ENCODE peak calls at places on chromosomes 13 and 19, in four cellular contexts. U is transverse colon, X is endodermal cell, L is heart left ventricle. V is an unnamed sample. For H3K4me1, the result is how much of the 10 kb centered on the place peaks cover.

GRCh38 chr13:47019977-47020376 is 123.1 kb upstream of the HTR2A start:
- DNase-seq in U (no peak), X (no peak), L (no peak), V (no peak)

GRCh38 chr19:39127812-39128510 is 2.4 kb downstream of the PAK4 start:
- DNase-seq in U (peak), X (no peak), L (no peak), V (peak)

GRCh38 chr13:20908714-20909497 is 6.4 kb upstream of the XPO4 start:
- DNase-seq in U (no peak), X (no peak), L (no peak), V (no peak)

GRCh38 chr13:30097695-30098094 is 209.7 kb downstream of the KATNAL1 start:
- DNase-seq in U (no peak), X (no peak), L (no peak), V (no peak)

GRCh38 chr13:112725346-112726017 is 35.6 kb downstream of the ATP11A start:
- DNase-seq in U (no peak), X (peak), L (peak), V (peak)

GRCh38 chr19:4448147-4448985 is 9.2 kb downstream of the UBXN6 start:
- DNase-seq in U (no peak), X (no peak), L (no peak), V (no peak)

GRCh38 chr19:2550431-2551171 is 74.7 kb downstream of the GADD45B start:
- DNase-seq in U (no peak), X (peak), L (peak), V (peak)

GRCh38 chr13:102267191-102267590 is 134.7 kb downstream of the FGF14 start:
- DNase-seq in U (no peak), X (no peak), L (no peak), V (no peak)

GRCh38 chr13:80740076-80740475 is 399.1 kb upstream of the SPRY2 start:
- DNase-seq in U (no peak), X (no peak), L (no peak), V (no peak)

GRCh38 chr13:110801044-110801443 is 87.5 kb downstream of the ING1 start:
- DNase-seq in U (no peak), X (peak), L (no peak), V (no peak)

GRCh38 chr13:94313321-94313720 is 166.2 kb downstream of the DCT start:
- DNase-seq in U (no peak), X (no peak), L (no peak), V (no peak)

GRCh38 chr19:22052644-22053013 is 345 bp downstream of the ZNF257 start:
- DNase-seq in U (no peak), X (no peak), L (peak), V (no peak)

GRCh38 chr19:33503791-33504444 is 17.7 kb downstream of the PEPD start:
- DNase-seq in U (no peak), X (no peak), L (peak), V (no peak)

GRCh38 chr13:51785592-51786424 is 18.2 kb downstream of the DHRS12 start:
- DNase-seq in U (no peak), X (peak), L (peak), V (no peak)

GRCh38 chr13:113877149-113877990 is 13.5 kb upstream of the GAS6 start:
- DNase-seq in U (no peak), X (peak), L (no peak), V (no peak)

GRCh38 chr13:35672611-35673010 is 196.1 kb upstream of the MAB21L1 start:
- DNase-seq in U (no peak), X (no peak), L (no peak), V (no peak)

GRCh38 chr13:52461265-52461664 is 6.0 kb downstream of the CKAP2 start:
- DNase-seq in U (no peak), X (no peak), L (no peak), V (no peak)

GRCh38 chr13:44816701-44817684 is 172.3 kb downstream of the NUFIP1 start:
- DNase-seq in U (no peak), X (peak), L (no peak), V (no peak)

GRCh38 chr19:49436381-49437017 is 4.8 kb downstream of the SLC17A7 start:
- DNase-seq in U (no peak), X (peak), L (no peak), V (no peak)

DNA sequence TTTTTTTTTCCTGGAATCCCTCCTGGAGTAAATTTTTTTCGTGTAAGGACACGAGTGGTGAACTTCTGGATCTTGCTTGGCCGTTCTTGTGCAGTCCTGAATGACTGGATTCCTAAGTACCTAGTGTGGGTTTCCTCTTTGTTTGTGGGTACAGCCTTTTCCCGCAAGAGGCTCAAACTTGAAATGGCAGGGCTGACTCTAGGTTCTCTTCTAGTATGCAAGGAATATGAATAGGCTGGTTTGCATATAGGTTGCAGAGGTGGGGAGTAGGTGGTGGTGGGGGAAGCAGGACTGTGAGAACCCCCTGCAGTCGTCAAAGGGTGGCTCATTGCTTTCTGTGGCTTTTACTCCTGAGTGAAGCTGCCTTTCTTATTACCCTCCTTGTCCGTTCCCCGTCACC is 13.6 kb downstream of the UBAC2 start:
- DNase-seq in U (no peak), X (no peak), L (no peak), V (no peak)
- H3K4me1 ChIP-seq in U (under half), X (under half), L (under half), V (under half)

DNA sequence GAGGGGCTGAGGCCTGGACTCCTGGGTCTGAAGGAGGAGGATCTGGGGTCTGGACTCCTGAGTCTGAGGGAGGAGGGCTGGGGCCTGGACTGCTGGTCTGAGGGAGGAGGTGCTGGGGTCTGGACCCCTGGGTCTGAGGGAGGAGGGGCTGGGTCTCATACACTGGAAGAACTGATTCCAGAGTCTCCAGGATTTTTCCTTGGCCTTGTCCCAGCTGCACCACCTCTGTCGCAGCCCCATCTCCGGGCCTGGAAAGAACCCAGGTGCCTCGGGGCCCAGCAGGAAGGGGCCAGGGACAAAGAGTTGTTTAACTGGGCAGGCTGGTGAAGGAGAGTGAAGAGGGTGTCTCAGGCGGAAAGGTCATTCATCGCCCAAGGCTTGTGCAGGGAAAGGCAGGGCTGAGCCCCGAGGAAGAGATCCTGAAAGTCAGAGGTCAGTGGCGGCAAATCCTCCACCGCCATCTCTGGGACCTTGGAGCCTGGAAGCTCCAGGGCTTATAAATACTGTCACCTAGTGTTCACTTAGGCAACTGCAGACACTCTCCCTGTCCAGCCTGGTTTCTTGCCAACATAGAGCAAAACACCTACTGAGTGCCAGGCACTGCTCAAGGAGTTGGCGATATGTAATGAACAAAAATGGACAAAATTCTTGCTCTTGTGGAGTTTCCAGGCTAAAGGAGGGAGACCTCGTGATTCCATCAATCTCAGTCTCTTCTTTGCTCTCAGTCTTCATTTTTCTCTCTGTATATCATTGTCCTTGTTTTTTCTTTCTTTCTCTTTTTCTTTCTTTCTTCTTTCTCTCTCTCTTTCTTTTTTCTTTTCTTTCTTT is 4.4 kb upstream of the KCNN4 start:
- DNase-seq in U (peak), X (peak), L (peak), V (peak)
- H3K4me3 ChIP-seq in U (no peak), X (no peak), L (no peak), V (no peak)

GRCh38 chr13:48153186-48153585 is 58.3 kb upstream of the MED4 start:
- DNase-seq in U (no peak), X (no peak), L (no peak), V (no peak)

GRCh38 chr13:48151766-48152165 is 56.9 kb upstream of the MED4 start:
- DNase-seq in U (no peak), X (no peak), L (no peak), V (no peak)

GRCh38 chr13:48154671-48155070 is 59.8 kb upstream of the MED4 start:
- DNase-seq in U (no peak), X (no peak), L (no peak), V (no peak)

GRCh38 chr13:48155850-48156249 is 60.9 kb upstream of the MED4 start:
- DNase-seq in U (no peak), X (no peak), L (no peak), V (no peak)

GRCh38 chr13:48151343-48151742 is 56.4 kb upstream of the MED4 start:
- DNase-seq in U (no peak), X (no peak), L (no peak), V (no peak)
- H3K4me1 ChIP-seq in U (under half), X (under half), L (under half), V (under half)

GRCh38 chr13:25249001-25249543 is 38.2 kb downstream of the MTMR6 start:
- DNase-seq in U (no peak), X (peak), L (no peak), V (no peak)

GRCh38 chr13:25252229-25252628 is 35.1 kb downstream of the MTMR6 start:
- DNase-seq in U (no peak), X (no peak), L (no peak), V (no peak)

GRCh38 chr13:25248071-25248470 is 39.2 kb downstream of the MTMR6 start:
- DNase-seq in U (no peak), X (no peak), L (no peak), V (no peak)

GRCh38 chr13:25252770-25253169 is 34.5 kb downstream of the MTMR6 start:
- DNase-seq in U (no peak), X (no peak), L (no peak), V (no peak)

GRCh38 chr13:25253702-25254101 is 33.6 kb downstream of the MTMR6 start:
- DNase-seq in U (no peak), X (no peak), L (no peak), V (no peak)
- H3K4me3 ChIP-seq in U (no peak), X (no peak), L (no peak), V (no peak)

DNA sequence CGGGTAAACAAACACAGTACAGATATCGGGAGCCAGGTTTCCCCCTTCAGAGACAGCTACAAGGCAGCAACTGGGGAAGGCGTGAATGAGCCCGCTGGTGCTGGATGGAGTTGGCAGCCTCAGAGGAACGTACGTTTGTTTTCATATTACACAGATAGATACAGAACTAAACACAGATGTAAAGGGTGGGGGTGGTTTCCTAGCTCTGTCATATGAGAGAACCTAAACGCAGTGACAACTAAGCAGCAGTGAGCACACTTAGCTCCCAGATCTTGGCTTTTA is 32.8 kb downstream of the MLLT1 start:
- DNase-seq in U (no peak), X (no peak), L (no peak), V (no peak)
- H3K4me1 ChIP-seq in U (under half), X (under half), L (under half), V (under half)

GRCh38 chr13:64937302-64937701 is 2292.8 kb downstream of the PCDH9 start:
- DNase-seq in U (no peak), X (no peak), L (no peak), V (no peak)

GRCh38 chr13:64938660-64939059 is 2291.5 kb downstream of the PCDH9 start:
- DNase-seq in U (no peak), X (no peak), L (no peak), V (no peak)

GRCh38 chr13:64934569-64935362 is 2295.4 kb downstream of the PCDH9 start:
- DNase-seq in U (no peak), X (no peak), L (no peak), V (no peak)

GRCh38 chr13:64935441-64935840 is 2294.7 kb downstream of the PCDH9 start:
- DNase-seq in U (no peak), X (no peak), L (no peak), V (no peak)

GRCh38 chr13:64936879-64937278 is 2293.3 kb downstream of the PCDH9 start:
- DNase-seq in U (no peak), X (no peak), L (no peak), V (no peak)
- H3K4me3 ChIP-seq in U (no peak), X (no peak), L (no peak), V (no peak)

DNA sequence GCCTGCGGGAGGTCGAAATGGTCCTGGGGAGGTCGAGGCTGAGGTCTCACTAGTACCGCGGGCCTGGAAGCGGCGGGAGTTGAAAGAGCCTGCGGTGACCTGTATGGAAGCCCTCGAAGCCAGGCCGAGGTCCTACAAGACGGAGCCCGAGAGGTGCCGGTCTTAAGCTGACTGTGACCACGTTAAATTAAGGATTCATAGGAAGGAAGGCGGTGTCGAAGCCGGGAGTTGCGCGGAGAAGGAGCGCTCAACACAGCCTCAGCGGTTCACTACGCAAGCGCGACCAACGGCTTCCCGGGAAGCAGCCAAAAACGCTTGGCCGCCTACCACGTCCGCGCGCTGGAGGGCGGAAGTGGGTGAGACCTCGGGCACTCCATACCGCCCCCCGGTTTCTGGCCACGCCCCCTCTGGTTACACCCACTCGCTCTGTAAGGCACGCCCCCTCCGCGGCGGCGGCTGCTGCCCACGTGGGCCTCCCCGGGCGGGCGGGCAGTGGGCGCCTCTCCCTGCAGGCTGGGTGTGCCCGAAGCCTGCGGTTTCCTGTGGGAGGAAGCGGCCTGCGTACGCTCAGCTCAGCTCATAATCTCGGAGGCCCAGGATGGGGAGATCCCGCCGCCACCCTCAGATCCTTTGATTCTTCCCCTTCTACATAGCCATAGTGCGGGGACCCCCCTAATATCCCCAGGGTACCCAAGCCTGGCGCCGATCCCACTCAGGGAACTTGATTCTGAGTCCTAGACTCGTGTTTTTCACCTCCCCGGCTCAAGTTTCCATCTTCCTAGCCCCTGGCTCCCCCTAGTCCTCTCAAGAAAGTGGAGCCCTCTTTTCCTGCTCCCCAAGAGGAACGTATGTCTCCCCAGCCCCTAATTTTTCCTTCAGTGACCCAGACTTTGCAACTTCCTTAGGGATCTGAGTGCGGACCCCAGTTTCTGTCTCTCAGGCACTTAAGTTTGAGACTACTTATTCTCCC is 3.4 kb upstream of the EMP3 start:
- DNase-seq in U (peak), X (peak), L (peak), V (peak)
- H3K4me1 ChIP-seq in U (under half), X (under half), L (half or more), V (under half)